ENCODE peak calls at places on chromosome X, in four cellular contexts. S is BJ, P is upper lobe of right lung, Y is thoracic aorta. Z is an unnamed sample.

GRCh38 chrX:689983-690382 is 59.4 kb downstream of the SHOX start:
- DNase-seq in P (no peak), S (no peak), Y (no peak), Z (no peak)

GRCh38 chrX:150692837-150693781 is at the start of gene MTMR1:
- DNase-seq in Y (no peak), P (peak), S (no peak), Z (peak)

GRCh38 chrX:13717697-13718483 is 16.5 kb downstream of the TRAPPC2 start:
- DNase-seq in S (no peak), Y (no peak), P (no peak), Z (no peak)

GRCh38 chrX:34563809-34564208 is 93.3 kb downstream of the TMEM47 start:
- DNase-seq in P (no peak), Y (no peak), S (no peak), Z (no peak)

GRCh38 chrX:153722704-153723350 is 1.4 kb downstream of the BCAP31 start:
- DNase-seq in P (peak), Y (no peak), S (no peak), Z (no peak)

GRCh38 chrX:10089378-10089795 is 67.4 kb upstream of the CLCN4 start:
- DNase-seq in Y (no peak), S (no peak), P (no peak), Z (no peak)

GRCh38 chrX:19627533-19627932 is 112.2 kb upstream of the MAP3K15 start:
- DNase-seq in P (no peak), Y (no peak), S (no peak), Z (no peak)

GRCh38 chrX:12304261-12304660 is 166.0 kb downstream of the FRMPD4 start:
- DNase-seq in Y (no peak), P (no peak), S (no peak), Z (no peak)

GRCh38 chrX:3161686-3162085 is 120.4 kb downstream of the ARSF start:
- DNase-seq in S (no peak), P (no peak), Y (no peak), Z (no peak)

GRCh38 chrX:148530464-148531077 is 30.2 kb downstream of the AFF2 start:
- DNase-seq in S (no peak), P (no peak), Y (no peak), Z (peak)

GRCh38 chrX:149630681-149631292 is 805 bp downstream of the TMEM185A start:
- DNase-seq in Y (no peak), S (no peak), P (no peak), Z (no peak)

GRCh38 chrX:148382983-148383382 is 117.4 kb upstream of the AFF2 start:
- DNase-seq in Y (no peak), P (no peak), S (no peak), Z (no peak)

GRCh38 chrX:29478336-29479069 is 736.9 kb upstream of the MAGEB2 start:
- DNase-seq in Y (no peak), S (no peak), P (no peak), Z (peak)

GRCh38 chrX:111124418-111124817 is 28.4 kb downstream of the PAK3 start:
- DNase-seq in P (no peak), S (no peak), Y (no peak), Z (no peak)

GRCh38 chrX:7606253-7606652 is 236.7 kb upstream of the VCX start:
- DNase-seq in Y (no peak), P (no peak), S (no peak), Z (no peak)

GRCh38 chrX:132676561-132677186 is 187.8 kb upstream of the MBNL3 start:
- DNase-seq in S (no peak), Y (no peak), P (no peak), Z (no peak)
- TF ChIP-seq CTCF in S (no peak), Y (no peak), P (no peak), Z (no peak)

GRCh38 chrX:120365968-120366367 is 4.1 kb downstream of the ATP1B4 start:
- DNase-seq in Y (no peak), P (no peak), S (no peak), Z (no peak)

GRCh38 chrX:120366794-120367193 is 4.9 kb downstream of the ATP1B4 start:
- DNase-seq in S (no peak), Y (no peak), P (no peak), Z (no peak)

GRCh38 chrX:120361906-120362305 is at the start of gene ATP1B4:
- DNase-seq in S (no peak), Y (no peak), P (no peak), Z (no peak)

GRCh38 chrX:120367390-120368100 is 5.7 kb downstream of the ATP1B4 start:
- DNase-seq in Y (no peak), P (no peak), S (no peak), Z (no peak)

GRCh38 chrX:120365320-120365719 is 3.4 kb downstream of the ATP1B4 start:
- DNase-seq in Y (peak), P (peak), S (no peak), Z (peak)
- TF ChIP-seq CTCF in Y (no peak), P (peak), S (peak), Z (peak)

GRCh38 chrX:129759576-129760061 is 20.1 kb upstream of the SASH3 start:
- DNase-seq in P (no peak), Y (no peak), S (peak), Z (no peak)

GRCh38 chrX:129760155-129760554 is 19.6 kb upstream of the SASH3 start:
- DNase-seq in P (no peak), S (no peak), Y (no peak), Z (no peak)

GRCh38 chrX:129760981-129761380 is 18.8 kb upstream of the SASH3 start:
- DNase-seq in S (no peak), Y (no peak), P (no peak), Z (no peak)

GRCh38 chrX:129750971-129751370 is 12.2 kb downstream of the XPNPEP2 start:
- DNase-seq in S (no peak), Y (no peak), P (no peak), Z (no peak)

GRCh38 chrX:129755779-129756650 is 17.2 kb downstream of the XPNPEP2 start:
- DNase-seq in S (no peak), P (no peak), Y (no peak), Z (peak)
- TF ChIP-seq CTCF in S (no peak), P (no peak), Y (no peak), Z (peak)

GRCh38 chrX:37380920-37381319 is 31.8 kb downstream of the PRRG1 start:
- DNase-seq in P (no peak), S (peak), Y (no peak), Z (no peak)
- TF ChIP-seq CTCF in P (no peak), S (no peak), Y (no peak), Z (no peak)

GRCh38 chrX:53294024-53294648 is 12.8 kb upstream of the IQSEC2 start:
- DNase-seq in P (no peak), S (no peak), Y (no peak), Z (no peak)
- TF ChIP-seq CTCF in P (no peak), S (no peak), Y (no peak), Z (peak)

GRCh38 chrX:37315511-37316248 is 33.5 kb upstream of the PRRG1 start:
- DNase-seq in S (no peak), Y (no peak), P (no peak), Z (no peak)

DNA sequence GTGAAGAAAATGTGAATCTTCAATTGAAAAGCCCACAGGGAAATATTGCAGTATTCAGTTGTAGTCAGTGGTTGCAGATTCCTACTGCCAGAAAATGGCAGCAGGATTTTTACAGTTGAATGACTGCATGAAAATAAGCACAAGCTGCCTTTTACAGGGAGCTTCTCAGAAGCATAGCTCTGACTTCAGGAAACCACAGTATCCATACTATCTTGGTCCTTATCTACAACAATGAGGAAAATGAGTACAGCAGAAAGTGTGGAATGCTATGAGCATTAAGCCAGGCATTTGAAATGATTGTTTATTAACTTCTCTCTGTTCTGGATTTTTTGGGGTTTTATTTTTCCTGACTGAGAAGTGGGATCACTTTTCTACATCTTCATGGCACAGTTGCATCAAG is 34.6 kb upstream of the PRRG1 start:
- DNase-seq in S (peak), P (no peak), Y (no peak), Z (no peak)
- TF ChIP-seq CTCF in S (no peak), P (no peak), Y (no peak), Z (no peak)

GRCh38 chrX:129749069-129749468 is 10.3 kb downstream of the XPNPEP2 start:
- DNase-seq in S (no peak), P (no peak), Y (no peak), Z (no peak)

GRCh38 chrX:129754266-129755024 is 15.7 kb downstream of the XPNPEP2 start:
- DNase-seq in S (no peak), Y (no peak), P (no peak), Z (no peak)
- TF ChIP-seq CTCF in S (no peak), Y (no peak), P (peak), Z (peak)

DNA sequence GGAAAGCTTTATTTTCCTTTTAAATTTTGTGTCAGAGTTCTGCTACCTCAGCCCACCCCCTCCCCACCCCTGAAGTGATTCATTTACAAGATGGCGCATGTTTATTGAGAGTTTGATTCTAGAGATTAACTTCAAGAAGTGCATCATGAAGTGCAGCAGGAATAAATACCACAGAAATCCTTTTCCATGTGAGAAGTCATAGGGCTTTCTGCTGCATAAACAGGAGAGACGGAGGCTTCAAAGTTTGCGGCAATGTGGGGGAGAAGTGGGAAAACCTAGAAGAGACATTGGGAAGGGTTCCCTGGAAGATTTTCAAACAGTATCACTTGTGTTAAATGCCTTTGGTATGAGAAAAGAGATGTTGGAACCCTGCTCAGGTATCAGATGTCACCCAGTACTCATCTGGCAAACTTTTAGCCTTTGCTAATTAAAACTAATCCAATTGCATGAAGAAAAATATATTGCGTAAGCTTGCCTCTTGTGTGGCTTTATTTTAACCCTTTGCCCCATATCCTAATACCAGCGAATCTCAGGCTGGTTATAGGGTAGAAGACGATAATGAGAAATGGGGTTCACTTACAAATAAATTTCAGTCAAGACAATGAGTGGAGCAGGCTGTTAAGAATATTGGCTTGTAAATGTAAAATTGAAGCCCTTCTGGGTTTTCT is 15.5 kb downstream of the NHS start:
- DNase-seq in Y (no peak), P (no peak), S (no peak), Z (no peak)
- TF ChIP-seq CTCF in Y (no peak), P (no peak), S (no peak), Z (no peak)

GRCh38 chrX:72262077-72262476 is 15.0 kb downstream of the RPS4X start:
- DNase-seq in S (no peak), Y (no peak), P (no peak), Z (no peak)
- TF ChIP-seq CTCF in S (no peak), Y (no peak), P (no peak), Z (no peak)

GRCh38 chrX:41913476-41913875 is 9.9 kb downstream of the CASK start:
- DNase-seq in P (no peak), Y (no peak), S (no peak), Z (no peak)

GRCh38 chrX:41917517-41917916 is 5.8 kb downstream of the CASK start:
- DNase-seq in P (no peak), Y (no peak), S (no peak), Z (no peak)

GRCh38 chrX:41909068-41909467 is 14.3 kb downstream of the CASK start:
- DNase-seq in S (no peak), Y (no peak), P (no peak), Z (no peak)

GRCh38 chrX:41912922-41913321 is 10.4 kb downstream of the CASK start:
- DNase-seq in P (no peak), S (no peak), Y (no peak), Z (no peak)
- TF ChIP-seq CTCF in P (no peak), S (no peak), Y (no peak), Z (no peak)

Z was measured in GM13976.